ENCODE peak calls at places on chromosome X, in nine cellular contexts. One of them, this sample, is unnamed.

GRCh38 chrX:148905376-148905775 is 405.0 kb downstream of the AFF2 start:
- DNase-seq in heart left ventricle: no peak
- DNase-seq in cardiac muscle cell: no peak
- DNase-seq in pancreas: no peak
- DNase-seq in HCT116: no peak
- DNase-seq in adrenal gland: no peak
- DNase-seq in PC-3: no peak
- DNase-seq in left ventricle myocardium inferior: no peak
- DNase-seq in colonic mucosa: no peak
- DNase-seq in this sample: no peak

GRCh38 chrX:118188977-118189376 is 72.4 kb upstream of the KLHL13 start:
- DNase-seq in PC-3: no peak
- DNase-seq in left ventricle myocardium inferior: no peak
- DNase-seq in pancreas: no peak
- DNase-seq in adrenal gland: no peak
- DNase-seq in cardiac muscle cell: peak; percentile 29
- DNase-seq in heart left ventricle: peak; percentile 9
- DNase-seq in HCT116: no peak
- DNase-seq in colonic mucosa: no peak
- DNase-seq in this sample: no peak

GRCh38 chrX:132226169-132226568 is 6.9 kb upstream of the RAP2C start:
- DNase-seq in colonic mucosa: no peak
- DNase-seq in cardiac muscle cell: peak; percentile 35
- DNase-seq in adrenal gland: no peak
- DNase-seq in heart left ventricle: no peak
- DNase-seq in left ventricle myocardium inferior: no peak
- DNase-seq in pancreas: no peak
- DNase-seq in HCT116: no peak
- DNase-seq in PC-3: peak; percentile 34
- DNase-seq in this sample: no peak

GRCh38 chrX:21734175-21734574 is 23.7 kb downstream of the SMPX start:
- DNase-seq in heart left ventricle: no peak
- DNase-seq in HCT116: no peak
- DNase-seq in left ventricle myocardium inferior: no peak
- DNase-seq in adrenal gland: no peak
- DNase-seq in colonic mucosa: no peak
- DNase-seq in pancreas: no peak
- DNase-seq in PC-3: peak; percentile 55
- DNase-seq in cardiac muscle cell: no peak
- DNase-seq in this sample: no peak

GRCh38 chrX:150627957-150628356 is 59.5 kb downstream of the MTM1 start:
- DNase-seq in heart left ventricle: no peak
- DNase-seq in adrenal gland: no peak
- DNase-seq in colonic mucosa: no peak
- DNase-seq in cardiac muscle cell: no peak
- DNase-seq in pancreas: no peak
- DNase-seq in HCT116: no peak
- DNase-seq in left ventricle myocardium inferior: no peak
- DNase-seq in PC-3: no peak
- DNase-seq in this sample: no peak

GRCh38 chrX:18360867-18361266 is 6.4 kb upstream of the SCML2 start:
- DNase-seq in pancreas: no peak
- DNase-seq in heart left ventricle: no peak
- DNase-seq in PC-3: peak; percentile 68
- DNase-seq in colonic mucosa: no peak
- DNase-seq in cardiac muscle cell: no peak
- DNase-seq in left ventricle myocardium inferior: no peak
- DNase-seq in adrenal gland: peak; percentile 79
- DNase-seq in HCT116: no peak
- DNase-seq in this sample: no peak

GRCh38 chrX:27976284-27976683 is 5.0 kb downstream of the DCAF8L1 start:
- DNase-seq in adrenal gland: no peak
- DNase-seq in cardiac muscle cell: peak; percentile 62
- DNase-seq in heart left ventricle: no peak
- DNase-seq in colonic mucosa: no peak
- DNase-seq in HCT116: no peak
- DNase-seq in PC-3: no peak
- DNase-seq in left ventricle myocardium inferior: no peak
- DNase-seq in pancreas: no peak
- DNase-seq in this sample: no peak

GRCh38 chrX:46649421-46650260 is 76.1 kb downstream of the CHST7 start:
- DNase-seq in adrenal gland: peak; percentile 31
- DNase-seq in PC-3: no peak
- DNase-seq in cardiac muscle cell: peak; percentile 62
- DNase-seq in heart left ventricle: peak; percentile 71
- DNase-seq in HCT116: no peak
- DNase-seq in pancreas: no peak
- DNase-seq in colonic mucosa: no peak
- DNase-seq in left ventricle myocardium inferior: peak; percentile 42
- DNase-seq in this sample: no peak

GRCh38 chrX:122188751-122189150 is 995.3 kb upstream of the GRIA3 start:
- DNase-seq in colonic mucosa: no peak
- DNase-seq in adrenal gland: no peak
- DNase-seq in left ventricle myocardium inferior: no peak
- DNase-seq in HCT116: no peak
- DNase-seq in pancreas: no peak
- DNase-seq in PC-3: peak; percentile 22
- DNase-seq in cardiac muscle cell: no peak
- DNase-seq in heart left ventricle: no peak
- DNase-seq in this sample: no peak

GRCh38 chrX:48833531-48834138 is 1.8 kb downstream of the PCSK1N start:
- DNase-seq in pancreas: no peak
- DNase-seq in heart left ventricle: no peak
- DNase-seq in left ventricle myocardium inferior: no peak
- DNase-seq in PC-3: peak; percentile 18
- DNase-seq in colonic mucosa: no peak
- DNase-seq in adrenal gland: no peak
- DNase-seq in HCT116: no peak
- DNase-seq in cardiac muscle cell: no peak
- DNase-seq in this sample: no peak

GRCh38 chrX:68669094-68669830 is 21.8 kb downstream of the STARD8 start:
- DNase-seq in PC-3: no peak
- DNase-seq in cardiac muscle cell: no peak
- DNase-seq in pancreas: no peak
- DNase-seq in left ventricle myocardium inferior: no peak
- DNase-seq in heart left ventricle: no peak
- DNase-seq in HCT116: no peak
- DNase-seq in adrenal gland: no peak
- DNase-seq in colonic mucosa: no peak
- DNase-seq in this sample: no peak

GRCh38 chrX:155819966-155820491 is 61.1 kb upstream of the VAMP7 start:
- DNase-seq in PC-3: peak; percentile 72
- DNase-seq in adrenal gland: peak; percentile 68
- DNase-seq in colonic mucosa: peak; percentile 69
- DNase-seq in pancreas: peak; percentile 47
- DNase-seq in cardiac muscle cell: peak; percentile 88
- DNase-seq in left ventricle myocardium inferior: peak; percentile 46
- DNase-seq in heart left ventricle: peak; percentile 72
- DNase-seq in HCT116: peak; percentile 75
- DNase-seq in this sample: peak; percentile 84

GRCh38 chrX:27675493-27675892 is 85.3 kb downstream of the DCAF8L2 start:
- DNase-seq in PC-3: peak; percentile 70
- DNase-seq in heart left ventricle: no peak
- DNase-seq in left ventricle myocardium inferior: no peak
- DNase-seq in HCT116: no peak
- DNase-seq in colonic mucosa: no peak
- DNase-seq in pancreas: no peak
- DNase-seq in adrenal gland: no peak
- DNase-seq in cardiac muscle cell: peak; percentile 72
- DNase-seq in this sample: no peak

GRCh38 chrX:94493405-94493804 is 819.4 kb downstream of the FAM133A start:
- DNase-seq in pancreas: no peak
- DNase-seq in left ventricle myocardium inferior: no peak
- DNase-seq in colonic mucosa: no peak
- DNase-seq in HCT116: no peak
- DNase-seq in heart left ventricle: no peak
- DNase-seq in cardiac muscle cell: no peak
- DNase-seq in adrenal gland: no peak
- DNase-seq in PC-3: no peak
- DNase-seq in this sample: no peak

GRCh38 chrX:2697306-2697705 is 6.2 kb downstream of the CD99 start:
- DNase-seq in pancreas: no peak
- DNase-seq in heart left ventricle: no peak
- DNase-seq in colonic mucosa: no peak
- DNase-seq in left ventricle myocardium inferior: no peak
- DNase-seq in adrenal gland: no peak
- DNase-seq in PC-3: peak; percentile 59
- DNase-seq in HCT116: no peak
- DNase-seq in cardiac muscle cell: no peak
- DNase-seq in this sample: no peak

GRCh38 chrX:132127748-132128147 is at the start of gene FRMD7:
- DNase-seq in HCT116: no peak
- DNase-seq in colonic mucosa: no peak
- DNase-seq in left ventricle myocardium inferior: no peak
- DNase-seq in heart left ventricle: no peak
- DNase-seq in cardiac muscle cell: peak; percentile 27
- DNase-seq in adrenal gland: no peak
- DNase-seq in PC-3: no peak
- DNase-seq in pancreas: no peak
- DNase-seq in this sample: no peak

GRCh38 chrX:77977518-77977917 is 8.1 kb upstream of the PGAM4 start:
- DNase-seq in adrenal gland: no peak
- DNase-seq in colonic mucosa: no peak
- DNase-seq in cardiac muscle cell: no peak
- DNase-seq in pancreas: no peak
- DNase-seq in PC-3: no peak
- DNase-seq in heart left ventricle: no peak
- DNase-seq in left ventricle myocardium inferior: no peak
- DNase-seq in HCT116: no peak
- DNase-seq in this sample: no peak

GRCh38 chrX:19709812-19710518 is 177.4 kb downstream of the SH3KBP1 start:
- DNase-seq in pancreas: no peak
- DNase-seq in adrenal gland: no peak
- DNase-seq in left ventricle myocardium inferior: no peak
- DNase-seq in cardiac muscle cell: peak; percentile 68
- DNase-seq in colonic mucosa: no peak
- DNase-seq in heart left ventricle: no peak
- DNase-seq in PC-3: peak; percentile 87
- DNase-seq in HCT116: peak; percentile 79
- DNase-seq in this sample: no peak

GRCh38 chrX:132272826-132273225 is 53.6 kb upstream of the RAP2C start:
- DNase-seq in left ventricle myocardium inferior: no peak
- DNase-seq in adrenal gland: no peak
- DNase-seq in heart left ventricle: no peak
- DNase-seq in HCT116: no peak
- DNase-seq in pancreas: no peak
- DNase-seq in cardiac muscle cell: no peak
- DNase-seq in PC-3: no peak
- DNase-seq in colonic mucosa: no peak
- DNase-seq in this sample: no peak

GRCh38 chrX:39438603-39439602 is 637.6 kb downstream of the MID1IP1 start:
- DNase-seq in colonic mucosa: no peak
- DNase-seq in cardiac muscle cell: no peak
- DNase-seq in pancreas: no peak
- DNase-seq in PC-3: no peak
- DNase-seq in heart left ventricle: no peak
- DNase-seq in adrenal gland: no peak
- DNase-seq in left ventricle myocardium inferior: no peak
- DNase-seq in HCT116: no peak
- DNase-seq in this sample: peak; percentile 52
- TF ChIP-seq CTCF in colonic mucosa: no peak
- TF ChIP-seq CTCF in cardiac muscle cell: no peak
- TF ChIP-seq CTCF in pancreas: no peak
- TF ChIP-seq CTCF in PC-3: no peak
- TF ChIP-seq CTCF in heart left ventricle: peak; percentile 39
- TF ChIP-seq CTCF in adrenal gland: no peak
- TF ChIP-seq CTCF in left ventricle myocardium inferior: peak; percentile 32
- TF ChIP-seq CTCF in HCT116: no peak
- TF ChIP-seq CTCF in this sample: peak; percentile 58

GRCh38 chrX:153964105-153964504 is 7.5 kb downstream of the HCFC1 start:
- DNase-seq in cardiac muscle cell: no peak
- DNase-seq in left ventricle myocardium inferior: no peak
- DNase-seq in pancreas: no peak
- DNase-seq in PC-3: no peak
- DNase-seq in heart left ventricle: no peak
- DNase-seq in colonic mucosa: no peak
- DNase-seq in HCT116: no peak
- DNase-seq in adrenal gland: no peak
- DNase-seq in this sample: no peak
- H3K36me3 ChIP-seq in cardiac muscle cell: no peaks in the 10 kb centered on the region
- H3K36me3 ChIP-seq in left ventricle myocardium inferior: peaks cover 36% of the 10 kb centered on the region
- H3K36me3 ChIP-seq in pancreas: no peaks in the 10 kb centered on the region
- H3K36me3 ChIP-seq in PC-3: peaks cover 29% of the 10 kb centered on the region
- H3K36me3 ChIP-seq in heart left ventricle: no peaks in the 10 kb centered on the region
- H3K36me3 ChIP-seq in colonic mucosa: peaks cover 8% of the 10 kb centered on the region
- H3K36me3 ChIP-seq in HCT116: peaks cover 27% of the 10 kb centered on the region
- H3K36me3 ChIP-seq in adrenal gland: no peaks in the 10 kb centered on the region
- H3K36me3 ChIP-seq in this sample: peaks cover 95% of the 10 kb centered on the region

GRCh38 chrX:42678133-42678532 is 99.8 kb downstream of the PPP1R2C start:
- DNase-seq in PC-3: peak; percentile 43
- DNase-seq in left ventricle myocardium inferior: no peak
- DNase-seq in heart left ventricle: no peak
- DNase-seq in cardiac muscle cell: peak; percentile 84
- DNase-seq in pancreas: no peak
- DNase-seq in colonic mucosa: no peak
- DNase-seq in adrenal gland: peak; percentile 17
- DNase-seq in HCT116: no peak
- DNase-seq in this sample: peak; percentile 11

DNA sequence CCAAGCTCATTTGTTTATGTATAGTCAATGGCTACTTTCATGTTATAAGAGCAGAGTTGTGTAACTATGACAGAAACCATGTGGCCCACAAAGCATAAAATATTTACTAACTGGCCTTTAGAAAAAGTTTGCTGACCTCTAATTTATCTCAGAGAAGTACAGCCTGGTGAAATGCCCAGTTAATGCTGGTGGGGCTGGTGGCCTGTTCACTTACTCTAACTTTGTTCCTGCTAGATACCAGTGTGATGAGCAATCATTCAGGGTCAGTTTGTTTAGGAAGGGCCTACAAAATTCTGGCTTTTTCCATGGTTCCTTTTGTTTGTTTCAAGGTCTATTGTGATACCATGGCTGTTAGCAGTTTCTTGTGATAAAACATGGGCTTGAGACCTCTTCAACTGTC is 104.6 kb downstream of the PPP1R2C start:
- DNase-seq in colonic mucosa: no peak
- DNase-seq in cardiac muscle cell: peak; percentile 30
- DNase-seq in HCT116: no peak
- DNase-seq in adrenal gland: peak; percentile 55
- DNase-seq in left ventricle myocardium inferior: no peak
- DNase-seq in PC-3: no peak
- DNase-seq in heart left ventricle: no peak
- DNase-seq in pancreas: no peak
- DNase-seq in this sample: no peak
- H3K27ac ChIP-seq in colonic mucosa: no peak overlapping the region
- H3K27ac ChIP-seq in cardiac muscle cell: no peak overlapping the region
- H3K27ac ChIP-seq in HCT116: no peak overlapping the region
- H3K27ac ChIP-seq in adrenal gland: no peak overlapping the region
- H3K27ac ChIP-seq in left ventricle myocardium inferior: no peak overlapping the region
- H3K27ac ChIP-seq in PC-3: no peak overlapping the region
- H3K27ac ChIP-seq in heart left ventricle: no peak overlapping the region
- H3K27ac ChIP-seq in pancreas: no peak overlapping the region
- H3K27ac ChIP-seq in this sample: no peak overlapping the region

DNA sequence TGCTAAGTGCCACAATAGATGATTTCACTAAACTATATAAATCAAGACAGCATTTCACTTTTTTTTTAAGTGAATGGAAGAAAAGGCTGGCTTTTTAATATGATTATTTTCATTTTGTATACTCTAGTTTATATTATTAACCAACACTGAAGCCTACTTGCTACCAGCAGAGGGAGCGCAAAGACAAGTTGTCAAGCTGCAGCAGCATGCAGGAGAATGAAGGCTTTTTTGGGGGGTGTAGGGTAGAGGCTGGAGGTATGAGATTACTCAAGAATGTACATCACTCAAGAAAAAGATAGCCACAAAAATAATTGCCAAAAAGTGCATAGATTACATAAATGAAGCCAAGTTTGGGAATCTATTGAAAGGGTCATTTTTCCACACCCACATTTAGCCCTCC is 519.5 kb downstream of the FGF13 start:
- DNase-seq in PC-3: peak; percentile 50
- DNase-seq in left ventricle myocardium inferior: no peak
- DNase-seq in pancreas: no peak
- DNase-seq in colonic mucosa: no peak
- DNase-seq in adrenal gland: no peak
- DNase-seq in HCT116: no peak
- DNase-seq in heart left ventricle: no peak
- DNase-seq in cardiac muscle cell: peak; percentile 1
- DNase-seq in this sample: peak; percentile 12
- TF ChIP-seq CTCF in PC-3: peak; percentile 77
- TF ChIP-seq CTCF in left ventricle myocardium inferior: peak; percentile 42
- TF ChIP-seq CTCF in pancreas: no peak
- TF ChIP-seq CTCF in colonic mucosa: no peak
- TF ChIP-seq CTCF in adrenal gland: no peak
- TF ChIP-seq CTCF in HCT116: no peak
- TF ChIP-seq CTCF in heart left ventricle: peak; percentile 47
- TF ChIP-seq CTCF in cardiac muscle cell: no peak
- TF ChIP-seq CTCF in this sample: peak; percentile 31

This sample was measured in WERI-Rb-1.